ENCODE peak calls at places on chromosomes 12 and 14, in four cellular contexts. D, G, V and N are unnamed samples.

GRCh38 chr14:20712900-20713299 is 24.3 kb downstream of the ANG start:
- DNase-seq in V (no peak), D (no peak), G (no peak), N (no peak)

GRCh38 chr14:59630281-59630963 is 53.8 kb upstream of the CCDC175 start:
- DNase-seq in V (no peak), D (no peak), G (no peak), N (peak; percentile 30)

GRCh38 chr12:1928439-1929121 is 10.1 kb upstream of the CACNA2D4 start:
- DNase-seq in D (no peak), V (no peak), G (no peak), N (no peak)

GRCh38 chr14:64867182-64867581 is 12.5 kb downstream of the SPTB start:
- DNase-seq in D (no peak), G (no peak), V (no peak), N (no peak)

GRCh38 chr12:58148405-58148804 is 207.0 kb downstream of the ATP23 start:
- DNase-seq in D (no peak), V (no peak), G (no peak), N (no peak)

GRCh38 chr12:56229819-56230448 is at the start of gene SLC39A5:
- DNase-seq in D (no peak), V (no peak), G (no peak), N (no peak)

GRCh38 chr12:117090816-117091711 is 8.2 kb downstream of the TESC start:
- DNase-seq in G (no peak), V (peak; percentile 42), D (no peak), N (no peak)

GRCh38 chr12:53219116-53219955 is 12.3 kb upstream of the ITGB7 start:
- DNase-seq in D (no peak), V (peak; percentile 46), G (no peak), N (peak; percentile 60)

GRCh38 chr14:32896979-32897723 is 41.5 kb upstream of the NPAS3 start:
- DNase-seq in D (no peak), G (no peak), V (no peak), N (no peak)

GRCh38 chr12:3047961-3048360 is 29.2 kb upstream of the TSPAN9 start:
- DNase-seq in V (no peak), G (no peak), D (no peak), N (no peak)

GRCh38 chr12:42410345-42410744 is 84.4 kb downstream of the PPHLN1 start:
- DNase-seq in D (no peak), V (no peak), G (no peak), N (no peak)

GRCh38 chr12:129662184-129662583 is 241.6 kb downstream of the TMEM132D start:
- DNase-seq in V (no peak), G (no peak), D (no peak), N (no peak)

GRCh38 chr12:92593734-92594402 is 108.9 kb upstream of the PLEKHG7 start:
- DNase-seq in G (peak; percentile 96), V (no peak), D (peak; percentile 52), N (peak; percentile 46)

GRCh38 chr12:121776190-121777098 is 17.0 kb downstream of the RHOF start:
- DNase-seq in D (no peak), V (peak; percentile 85), G (no peak), N (peak; percentile 94)

GRCh38 chr14:68691031-68691864 is 101.6 kb downstream of the ZFP36L1 start:
- DNase-seq in G (no peak), V (no peak), D (no peak), N (no peak)

GRCh38 chr12:91989143-91989542 is 156.5 kb downstream of the BTG1 start:
- DNase-seq in V (no peak), D (no peak), G (no peak), N (no peak)

GRCh38 chr12:75236206-75236605 is 26.6 kb upstream of the KCNC2 start:
- DNase-seq in D (no peak), G (no peak), V (no peak), N (no peak)
- TF ChIP-seq SPI1 in D (no peak), G (no peak), V (no peak), N (no peak)

GRCh38 chr12:104725610-104726009 is 232.5 kb downstream of the SLC41A2 start:
- DNase-seq in V (no peak), G (no peak), D (no peak), N (no peak)

GRCh38 chr12:104723895-104724294 is 234.2 kb downstream of the SLC41A2 start:
- DNase-seq in G (no peak), V (no peak), D (no peak), N (no peak)

GRCh38 chr12:104722541-104723534 is 235.3 kb downstream of the SLC41A2 start:
- DNase-seq in G (no peak), V (peak; percentile 23), D (no peak), N (no peak)

GRCh38 chr12:104727866-104728449 is 230.1 kb downstream of the SLC41A2 start:
- DNase-seq in V (no peak), G (no peak), D (no peak), N (no peak)

DNA sequence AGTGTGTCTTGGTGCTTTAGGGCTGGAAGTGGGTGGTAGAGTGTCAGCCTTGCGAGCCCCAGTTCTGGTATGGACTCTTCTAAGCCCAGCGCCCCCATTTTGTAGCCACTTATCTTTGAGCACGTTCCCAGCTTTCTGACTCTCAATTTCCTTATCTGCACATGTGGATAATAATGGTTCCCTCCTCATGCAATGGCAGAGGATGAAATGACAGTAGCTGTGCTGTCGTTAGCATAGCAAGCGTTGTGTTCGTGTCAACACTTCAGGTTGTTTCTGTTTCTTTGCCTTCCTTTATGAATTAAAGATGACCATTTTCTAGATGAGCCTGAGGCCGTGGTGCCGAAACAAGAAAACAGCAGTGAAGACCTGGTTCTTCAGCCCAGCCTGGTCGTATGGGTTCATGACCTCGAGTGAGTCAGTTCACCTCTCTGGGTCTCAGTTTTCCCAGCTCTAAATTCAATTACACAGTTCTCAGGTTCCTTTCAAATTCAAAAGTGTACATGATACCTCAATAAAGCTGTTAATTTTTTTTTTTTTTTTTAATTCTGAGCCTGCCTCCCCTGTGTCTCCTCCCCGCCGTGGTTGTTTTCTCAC is 233.0 kb downstream of the SLC41A2 start:
- DNase-seq in V (peak; percentile 28), D (no peak), G (no peak), N (no peak)
- TF ChIP-seq POLR2AphosphoS5 in V (no peak), D (no peak), G (no peak), N (no peak)

GRCh38 chr12:24212496-24212895 is 263.0 kb upstream of the SOX5 start:
- DNase-seq in V (no peak), G (no peak), D (no peak), N (no peak)
- TF ChIP-seq SPI1 in V (no peak), G (no peak), D (no peak), N (no peak)

DNA sequence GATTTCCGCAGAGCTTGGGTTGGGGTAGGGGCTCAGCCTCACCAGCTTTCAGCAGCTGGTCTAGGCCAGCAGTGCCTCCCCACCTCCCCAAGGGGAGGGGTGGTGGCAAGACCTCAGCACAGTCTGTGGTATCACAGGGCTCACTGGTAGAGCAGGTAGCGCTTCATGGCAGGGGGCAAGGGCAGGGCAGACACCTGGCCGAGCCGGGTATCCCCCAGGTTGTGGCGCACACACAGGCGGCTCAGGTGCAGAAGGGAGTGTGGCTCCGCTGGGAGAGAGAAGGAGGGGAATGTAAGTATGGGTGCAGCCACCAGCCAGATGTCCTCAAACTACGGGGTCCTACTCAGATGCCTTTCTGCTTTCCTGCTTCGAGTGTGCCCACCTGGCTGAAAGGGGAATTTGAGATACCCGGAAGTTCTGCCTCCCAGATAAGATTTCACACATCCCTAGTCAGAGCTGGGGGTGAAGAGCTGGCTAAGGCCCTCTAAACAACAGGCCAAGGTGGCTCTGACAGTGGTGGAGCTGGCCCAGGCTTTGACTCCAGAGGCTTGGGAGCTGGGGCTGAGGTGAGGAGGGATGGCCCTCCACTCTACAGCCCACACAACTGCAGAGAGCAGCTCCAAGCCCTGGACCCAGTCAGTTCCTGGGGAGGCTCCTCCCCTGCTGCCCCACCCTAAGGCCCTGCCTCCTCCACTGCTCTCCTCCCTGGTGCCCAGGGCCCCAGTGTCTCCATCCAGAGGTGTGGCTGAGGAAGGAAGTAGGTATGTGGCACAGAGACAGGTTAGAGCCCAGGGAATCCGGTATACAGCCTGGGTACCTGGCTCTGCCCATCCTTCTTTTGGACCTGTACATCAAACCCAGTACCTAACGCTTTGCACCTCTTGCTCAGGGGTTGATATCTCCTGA is 1.8 kb downstream of the SPSB2 start:
- DNase-seq in D (peak; percentile 26), V (peak; percentile 46), G (no peak), N (no peak)
- TF ChIP-seq POLR2AphosphoS5 in D (peak; percentile 78), V (peak; percentile 12), G (peak; percentile 30), N (peak; percentile 80)